ENCODE peak calls at places on chromosomes 11 and 22, in nine cellular contexts. L is stimulated activated CD8-positive, alpha-beta memory T cell treated with anti-CD3 and anti-CD28 coated beads, Interleukin-7, amount 100 ng/mL, for 1 hour; P is GM19239; W is brain microvascular endothelial cell; I is GM12865; T is MM.1S; O is Calu3; X is activated naive CD4-positive, alpha-beta T cell treated with anti-CD3 and anti-CD28 coated beads for 36 hours; H is tibial artery. B is an unnamed sample.

GRCh38 chr11:36577859-36578258 is 10.1 kb downstream of the RAG1 start:
- DNase-seq in W (no peak), T (no peak), L (no peak), O (no peak), P (no peak), X (no peak), I (no peak), H (no peak), B (no peak)

GRCh38 chr22:41909290-41910049 is 5.4 kb downstream of the SHISA8 start:
- DNase-seq in H (no peak), P (no peak), I (no peak), W (no peak), T (no peak), L (no peak), O (no peak), X (no peak), B (no peak)

GRCh38 chr11:5719703-5720495 is 16.3 kb upstream of the OR56B1 start:
- DNase-seq in P (no peak), H (no peak), O (no peak), I (no peak), T (no peak), W (no peak), X (no peak), L (no peak), B (no peak)

GRCh38 chr22:36536717-36537116 is 7.8 kb upstream of the EIF3D start:
- DNase-seq in I (no peak), H (no peak), O (no peak), P (no peak), X (no peak), W (no peak), T (no peak), L (no peak), B (no peak)

GRCh38 chr11:32100495-32100894 is 9.6 kb downstream of the RCN1 start:
- DNase-seq in L (no peak), W (peak), X (no peak), I (no peak), P (no peak), O (no peak), H (no peak), T (no peak), B (no peak)

GRCh38 chr11:66727883-66728759 is 895 bp downstream of the SPTBN2 start:
- DNase-seq in X (no peak), O (no peak), H (no peak), T (no peak), P (no peak), L (no peak), W (no peak), I (no peak), B (no peak)

GRCh38 chr11:75705541-75705940 is 12.1 kb upstream of the MOGAT2 start:
- DNase-seq in W (no peak), O (no peak), X (no peak), H (no peak), T (no peak), P (no peak), I (no peak), L (no peak), B (no peak)

GRCh38 chr22:44419429-44419828 is 78.6 kb downstream of the RTL6 start:
- DNase-seq in O (no peak), W (peak), P (no peak), L (no peak), H (no peak), I (no peak), X (no peak), T (no peak), B (no peak)

GRCh38 chr11:44811841-44812448 is 85.2 kb downstream of the TSPAN18 start:
- DNase-seq in O (no peak), W (no peak), I (no peak), T (no peak), X (no peak), H (no peak), P (no peak), L (no peak), B (no peak)

GRCh38 chr22:33785283-33785991 is 134.8 kb downstream of the LARGE1 start:
- DNase-seq in O (no peak), L (no peak), T (peak), P (no peak), H (no peak), I (peak), X (no peak), W (peak), B (peak)

B was measured in body of pancreas.